ENCODE peak calls at places on chromosome 16, in four cellular contexts. W is GM12878, G is HepG2, Z is K562. I is an unnamed sample.

GRCh38 chr16:30000768-30001631 is 5.0 kb downstream of the INO80E start:
- DNase-seq in W (no peak), G (no peak), Z (no peak), I (no peak)

GRCh38 chr16:27700596-27700995 is 150.7 kb downstream of the KATNIP start:
- DNase-seq in W (no peak), G (no peak), Z (no peak), I (no peak)

GRCh38 chr16:88466175-88466862 is 13.2 kb downstream of the ZFPM1 start:
- DNase-seq in W (no peak), G (no peak), Z (no peak), I (no peak)

GRCh38 chr16:86387461-86388440 is 122.6 kb upstream of the FOXF1 start:
- DNase-seq in W (no peak), G (no peak), Z (peak), I (peak)

GRCh38 chr16:57271867-57272495 is 12.5 kb downstream of the PLLP start:
- DNase-seq in W (no peak), G (no peak), Z (peak), I (no peak)

GRCh38 chr16:10828851-10829331 is 10.3 kb upstream of the TVP23A start:
- DNase-seq in W (no peak), G (no peak), Z (no peak), I (no peak)

GRCh38 chr16:12498077-12498476 is 305.6 kb downstream of the CPPED1 start:
- DNase-seq in W (no peak), G (no peak), Z (no peak), I (no peak)

GRCh38 chr16:82042841-82043240 is 7.8 kb downstream of the HSD17B2 start:
- DNase-seq in W (no peak), G (no peak), Z (no peak), I (no peak)

GRCh38 chr16:25060920-25061319 is 45.8 kb upstream of the ARHGAP17 start:
- DNase-seq in W (no peak), G (no peak), Z (no peak), I (no peak)

GRCh38 chr16:27254262-27254811 is 14.2 kb downstream of the NSMCE1 start:
- DNase-seq in W (peak), G (no peak), Z (no peak), I (no peak)

GRCh38 chr16:35543486-35543885 is 2084.1 kb downstream of the TP53TG3F start:
- DNase-seq in W (no peak), G (no peak), Z (no peak), I (no peak)

GRCh38 chr16:88617268-88618031 is 20.9 kb upstream of the IL17C start:
- DNase-seq in W (no peak), G (no peak), Z (no peak), I (no peak)

GRCh38 chr16:86878290-86879160 is 300.2 kb downstream of the FOXL1 start:
- DNase-seq in W (no peak), G (no peak), Z (no peak), I (no peak)

GRCh38 chr16:85123891-85124635 is 11.8 kb upstream of the CIBAR2 start:
- DNase-seq in W (no peak), G (no peak), Z (no peak), I (no peak)

GRCh38 chr16:16022683-16023064 is 73.3 kb downstream of the ABCC1 start:
- DNase-seq in W (no peak), G (no peak), Z (peak), I (no peak)

GRCh38 chr16:79191933-79192332 is 408.6 kb downstream of the MAF start:
- DNase-seq in W (no peak), G (no peak), Z (no peak), I (no peak)

GRCh38 chr16:89924298-89924924 is 1.3 kb downstream of the TUBB3 start:
- DNase-seq in W (no peak), G (peak), Z (peak), I (no peak)

GRCh38 chr16:27640277-27640600 is 90.3 kb downstream of the KATNIP start:
- DNase-seq in W (no peak), G (no peak), Z (no peak), I (no peak)

GRCh38 chr16:4660454-4661007 is 32.8 kb upstream of the NUDT16L1 start:
- DNase-seq in W (no peak), G (peak), Z (no peak), I (no peak)

GRCh38 chr16:23579371-23579770 is 16.7 kb downstream of the NDUFAB1 start:
- DNase-seq in W (no peak), G (no peak), Z (no peak), I (no peak)

GRCh38 chr16:68355447-68356248 is 44.8 kb downstream of the PRMT7 start:
- DNase-seq in W (no peak), G (no peak), Z (no peak), I (no peak)

GRCh38 chr16:56848056-56848936 is 16.7 kb upstream of the SLC12A3 start:
- DNase-seq in W (no peak), G (no peak), Z (no peak), I (no peak)

GRCh38 chr16:20851601-20852000 is 45.3 kb downstream of the REXO5 start:
- DNase-seq in W (no peak), G (peak), Z (no peak), I (peak)

GRCh38 chr16:85372627-85373372 is 240.3 kb upstream of the GSE1 start:
- DNase-seq in W (no peak), G (peak), Z (peak), I (no peak)

GRCh38 chr16:88347656-88348376 is 34.9 kb upstream of the ZNF469 start:
- DNase-seq in W (no peak), G (no peak), Z (no peak), I (no peak)

GRCh38 chr16:82580293-82580900 is 46.4 kb upstream of the CDH13 start:
- DNase-seq in W (no peak), G (peak), Z (no peak), I (peak)

GRCh38 chr16:30032083-30032819 is 1.2 kb upstream of the TLCD3B start:
- DNase-seq in W (no peak), G (peak), Z (peak), I (peak)

GRCh38 chr16:86494565-86495356 is 15.6 kb upstream of the FOXF1 start:
- DNase-seq in W (no peak), G (no peak), Z (no peak), I (no peak)

GRCh38 chr16:10817514-10817913 is 1.1 kb downstream of the TVP23A start:
- DNase-seq in W (no peak), G (no peak), Z (no peak), I (no peak)

GRCh38 chr16:23564964-23565363 is 7.4 kb downstream of the UBFD1 start:
- DNase-seq in W (no peak), G (no peak), Z (no peak), I (no peak)

GRCh38 chr16:53967172-53967571 is 263.2 kb downstream of the FTO start:
- DNase-seq in W (no peak), G (no peak), Z (no peak), I (no peak)

GRCh38 chr16:49011807-49012345 is 269.8 kb downstream of the CBLN1 start:
- DNase-seq in W (no peak), G (no peak), Z (no peak), I (no peak)
- TF ChIP-seq REST in W (no peak), G (no peak), Z (no peak), I (no peak)

DNA sequence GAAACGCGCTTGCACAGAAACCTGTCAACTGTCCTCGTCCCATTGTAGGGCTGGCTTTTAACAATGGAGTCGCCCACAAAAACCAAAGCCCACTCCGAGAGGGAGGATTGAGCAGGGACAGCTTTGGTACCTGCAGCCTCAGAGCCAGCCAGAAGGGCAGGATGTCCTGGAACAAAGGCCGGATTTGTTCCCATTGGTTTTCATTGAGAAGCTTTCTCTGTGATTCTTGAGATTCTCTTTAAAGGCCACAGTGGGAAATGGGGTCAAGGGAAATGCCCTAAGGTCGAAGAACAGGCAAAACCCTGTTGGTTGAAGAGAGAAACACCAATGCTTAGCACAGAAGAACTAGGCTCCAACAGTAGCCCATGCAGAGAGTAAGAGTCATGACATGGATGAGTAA is 65.4 kb downstream of the C16orf78 start:
- DNase-seq in W (no peak), G (no peak), Z (no peak), I (no peak)
- TF ChIP-seq SIN3A in W (no peak), G (no peak), Z (no peak), I (no peak)

DNA sequence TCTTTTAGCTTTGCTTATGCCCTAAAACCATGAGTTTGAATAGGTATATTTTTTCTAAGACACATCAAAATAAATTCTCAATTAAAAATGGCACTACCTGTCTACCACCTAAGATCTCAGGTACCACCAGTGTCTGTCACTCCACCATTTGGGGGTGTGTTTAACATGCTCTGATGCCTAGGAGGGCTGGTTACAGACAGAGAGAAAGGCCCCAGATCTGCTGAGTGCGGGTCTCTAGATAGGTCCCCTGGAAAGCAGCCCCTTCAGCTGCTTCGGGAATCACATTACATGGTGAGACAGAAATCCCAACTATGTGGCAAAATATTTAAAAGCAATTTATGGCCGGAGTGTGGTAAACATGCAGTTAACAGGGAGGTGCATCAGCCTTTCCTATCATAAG is 653 bp upstream of the VAC14 start:
- DNase-seq in W (no peak), G (no peak), Z (no peak), I (no peak)
- H3K9ac ChIP-seq in W (no peak), G (peak), Z (no peak), I (peak)

DNA sequence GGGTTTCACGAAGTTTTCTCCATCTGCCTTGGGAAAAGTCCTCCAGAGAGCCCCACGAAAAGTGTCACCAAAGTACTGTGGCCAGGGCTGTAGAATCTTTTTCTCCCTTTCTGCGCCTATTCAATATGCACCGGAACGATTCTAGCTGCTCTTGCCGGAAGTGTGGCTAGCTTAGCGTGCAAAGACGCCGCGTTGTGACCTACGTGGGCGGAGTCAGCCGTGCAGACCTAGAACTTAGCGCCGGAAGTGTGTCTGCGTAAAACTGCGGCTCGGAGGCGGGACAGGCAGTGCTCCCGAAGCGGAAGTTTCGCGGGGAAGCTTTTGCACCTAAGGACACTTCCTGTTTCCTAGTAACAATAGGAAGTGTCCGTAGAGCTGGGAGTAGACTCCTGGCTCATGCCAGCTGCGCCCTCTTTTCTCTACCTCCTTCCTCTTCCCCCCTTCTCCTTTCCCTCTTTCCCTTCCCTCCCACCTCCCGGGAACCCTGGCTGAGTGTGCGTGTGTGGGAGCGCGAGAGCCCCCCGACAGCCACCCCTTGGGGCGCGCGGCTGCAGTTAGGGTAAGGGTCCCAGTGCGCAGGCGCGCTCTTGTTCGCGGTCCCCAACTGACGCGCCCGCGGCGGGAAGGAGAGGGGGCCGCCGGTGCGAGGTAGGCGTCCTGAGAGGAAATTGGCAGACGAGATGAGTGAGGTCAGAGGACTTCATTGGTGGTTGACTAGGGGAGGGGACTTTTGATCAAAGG is at the start of the genes ZNF646 and ZNF668:
- DNase-seq in W (peak), G (peak), Z (peak), I (peak)
- TF ChIP-seq REST in W (peak), G (no peak), Z (no peak), I (no peak)

GRCh38 chr16:69709456-69710084 is 16.8 kb downstream of the NQO1 start:
- DNase-seq in W (peak), G (peak), Z (peak), I (peak)
- TF ChIP-seq SIN3A in W (no peak), G (no peak), Z (no peak), I (peak)

GRCh38 chr16:2597560-2597902 is 59.7 kb downstream of the PDPK1 start:
- DNase-seq in W (no peak), G (no peak), Z (no peak), I (no peak)
- H3K9ac ChIP-seq in W (no peak), G (no peak), Z (peak), I (no peak)

GRCh38 chr16:66947302-66948033 is 12.2 kb downstream of the CES2 start:
- DNase-seq in W (peak), G (peak), Z (peak), I (peak)
- TF ChIP-seq REST in W (no peak), G (no peak), Z (no peak), I (no peak)

GRCh38 chr16:46926470-46927225 is 42.5 kb downstream of the GPT2 start:
- DNase-seq in W (no peak), G (no peak), Z (no peak), I (no peak)

GRCh38 chr16:46924402-46924801 is 40.2 kb downstream of the GPT2 start:
- DNase-seq in W (no peak), G (no peak), Z (no peak), I (no peak)

GRCh38 chr16:46928811-46929210 is 44.6 kb downstream of the GPT2 start:
- DNase-seq in W (no peak), G (no peak), Z (no peak), I (no peak)

GRCh38 chr16:46929378-46930332 is 43.8 kb downstream of the DNAJA2 start:
- DNase-seq in W (no peak), G (peak), Z (peak), I (peak)

GRCh38 chr16:46927273-46927672 is 43.1 kb downstream of the GPT2 start:
- DNase-seq in W (no peak), G (no peak), Z (no peak), I (no peak)
- TF ChIP-seq SIN3A in W (no peak), G (no peak), Z (no peak), I (no peak)

GRCh38 chr16:1528921-1529537 is 4.4 kb upstream of the TMEM204 start:
- DNase-seq in W (no peak), G (no peak), Z (no peak), I (no peak)

GRCh38 chr16:1526608-1527555 is 6.6 kb upstream of the TMEM204 start:
- DNase-seq in W (no peak), G (no peak), Z (no peak), I (no peak)

GRCh38 chr16:1525871-1526607 is 7.4 kb upstream of the TMEM204 start:
- DNase-seq in W (no peak), G (no peak), Z (no peak), I (no peak)

GRCh38 chr16:1530349-1530882 is 3.0 kb upstream of the TMEM204 start:
- DNase-seq in W (no peak), G (no peak), Z (no peak), I (no peak)

DNA sequence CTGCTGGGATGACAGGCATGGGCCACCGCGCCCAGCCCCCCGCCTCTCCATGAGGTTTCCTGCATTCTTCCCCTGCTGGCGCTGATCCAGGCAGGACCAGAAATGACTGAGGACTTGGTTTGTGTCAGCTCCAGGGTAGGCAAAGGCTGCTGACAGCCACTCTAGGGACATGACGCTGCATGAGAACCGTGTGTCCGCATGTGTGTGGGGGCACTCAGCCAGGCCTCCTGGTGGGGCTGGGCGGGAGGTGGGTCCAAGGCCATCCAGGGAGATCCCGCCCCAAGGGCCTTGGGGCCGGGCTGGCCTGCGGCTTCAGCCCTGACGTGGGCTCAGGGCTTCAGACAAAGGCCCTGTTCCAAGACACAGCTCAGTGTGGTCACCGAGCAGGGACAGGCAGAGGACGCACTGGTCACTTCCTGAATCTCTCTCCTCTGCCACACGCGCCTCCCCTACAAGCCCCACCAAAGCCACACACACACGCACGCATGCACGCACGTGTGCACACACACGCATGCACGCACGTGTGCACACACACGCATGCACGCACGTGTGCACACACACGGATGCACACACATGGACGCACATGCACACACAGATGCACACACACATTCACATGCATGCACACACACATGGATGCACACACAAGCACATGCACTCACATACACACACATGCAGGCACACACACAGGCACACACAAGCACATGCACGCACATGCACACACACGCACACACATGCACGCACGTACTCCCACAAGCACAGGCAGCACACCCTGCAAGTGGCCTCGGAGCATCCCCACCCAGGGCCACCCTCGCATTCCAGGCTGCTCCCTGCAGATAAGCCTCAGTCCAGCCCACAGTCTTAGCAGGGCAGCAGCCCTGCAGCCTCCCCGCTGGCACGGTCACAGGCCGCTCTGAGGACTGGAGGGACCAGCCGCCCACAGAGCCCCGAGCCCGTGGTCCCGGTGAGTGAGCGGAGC is 5.3 kb upstream of the TMEM204 start:
- DNase-seq in W (no peak), G (peak), Z (peak), I (no peak)
- H3K9ac ChIP-seq in W (no peak), G (no peak), Z (peak), I (no peak)

GRCh38 chr16:47461598-47462266 is 601 bp downstream of the PHKB start:
- DNase-seq in W (no peak), G (peak), Z (peak), I (peak)
- TF ChIP-seq REST in W (no peak), G (no peak), Z (no peak), I (no peak)